ENCODE peak calls at places on chromosomes 13 and 19, in seven cellular contexts. One of them, this sample, is unnamed.

GRCh38 chr19:40502647-40503046 is 35.8 kb downstream of the SPTBN4 start:
- DNase-seq in astrocyte of the spinal cord: no peak
- DNase-seq in left cardiac atrium: no peak
- DNase-seq in amniotic epithelial cell: no peak
- DNase-seq in CD4-positive, alpha-beta memory T cell: no peak
- DNase-seq in stimulated activated CD4-positive, alpha-beta T cell treated with anti-CD3 and anti-CD28 coated beads, Interleukin-1b, Interleukin-23, amount 100 ng/mL, for 24 hours: no peak
- DNase-seq in activated T-helper 1 cell treated with anti-CD3 and anti-CD28 coated beads, Interleukin-2, amount 50 U/mL, for 16 hours: no peak
- DNase-seq in this sample: no peak

GRCh38 chr13:95411641-95412040 is 110.4 kb upstream of the ABCC4 start:
- DNase-seq in amniotic epithelial cell: peak; percentile 87
- DNase-seq in astrocyte of the spinal cord: peak; percentile 3
- DNase-seq in stimulated activated CD4-positive, alpha-beta T cell treated with anti-CD3 and anti-CD28 coated beads, Interleukin-1b, Interleukin-23, amount 100 ng/mL, for 24 hours: no peak
- DNase-seq in left cardiac atrium: no peak
- DNase-seq in CD4-positive, alpha-beta memory T cell: no peak
- DNase-seq in activated T-helper 1 cell treated with anti-CD3 and anti-CD28 coated beads, Interleukin-2, amount 50 U/mL, for 16 hours: no peak
- DNase-seq in this sample: no peak

GRCh38 chr19:16886305-16886880 is 2.4 kb upstream of the F2RL3 start:
- DNase-seq in astrocyte of the spinal cord: no peak
- DNase-seq in stimulated activated CD4-positive, alpha-beta T cell treated with anti-CD3 and anti-CD28 coated beads, Interleukin-1b, Interleukin-23, amount 100 ng/mL, for 24 hours: no peak
- DNase-seq in activated T-helper 1 cell treated with anti-CD3 and anti-CD28 coated beads, Interleukin-2, amount 50 U/mL, for 16 hours: no peak
- DNase-seq in left cardiac atrium: peak; percentile 86
- DNase-seq in amniotic epithelial cell: peak; percentile 73
- DNase-seq in CD4-positive, alpha-beta memory T cell: no peak
- DNase-seq in this sample: no peak

GRCh38 chr13:79692846-79693245 is 211.9 kb downstream of the NDFIP2 start:
- DNase-seq in astrocyte of the spinal cord: no peak
- DNase-seq in left cardiac atrium: no peak
- DNase-seq in activated T-helper 1 cell treated with anti-CD3 and anti-CD28 coated beads, Interleukin-2, amount 50 U/mL, for 16 hours: no peak
- DNase-seq in amniotic epithelial cell: no peak
- DNase-seq in CD4-positive, alpha-beta memory T cell: no peak
- DNase-seq in stimulated activated CD4-positive, alpha-beta T cell treated with anti-CD3 and anti-CD28 coated beads, Interleukin-1b, Interleukin-23, amount 100 ng/mL, for 24 hours: no peak
- DNase-seq in this sample: no peak

GRCh38 chr19:6677924-6678689 is 8.1 kb upstream of the TNFSF14 start:
- DNase-seq in CD4-positive, alpha-beta memory T cell: peak; percentile 32
- DNase-seq in astrocyte of the spinal cord: no peak
- DNase-seq in stimulated activated CD4-positive, alpha-beta T cell treated with anti-CD3 and anti-CD28 coated beads, Interleukin-1b, Interleukin-23, amount 100 ng/mL, for 24 hours: no peak
- DNase-seq in activated T-helper 1 cell treated with anti-CD3 and anti-CD28 coated beads, Interleukin-2, amount 50 U/mL, for 16 hours: peak; percentile 42
- DNase-seq in left cardiac atrium: no peak
- DNase-seq in amniotic epithelial cell: peak; percentile 37
- DNase-seq in this sample: peak; percentile 39

GRCh38 chr19:29596885-29597525 is 9.1 kb upstream of the POP4 start:
- DNase-seq in amniotic epithelial cell: no peak
- DNase-seq in CD4-positive, alpha-beta memory T cell: no peak
- DNase-seq in astrocyte of the spinal cord: peak; percentile 6
- DNase-seq in stimulated activated CD4-positive, alpha-beta T cell treated with anti-CD3 and anti-CD28 coated beads, Interleukin-1b, Interleukin-23, amount 100 ng/mL, for 24 hours: no peak
- DNase-seq in left cardiac atrium: no peak
- DNase-seq in activated T-helper 1 cell treated with anti-CD3 and anti-CD28 coated beads, Interleukin-2, amount 50 U/mL, for 16 hours: no peak
- DNase-seq in this sample: no peak

GRCh38 chr19:11499327-11499726 is 6.3 kb downstream of the ZNF653 start:
- DNase-seq in astrocyte of the spinal cord: no peak
- DNase-seq in CD4-positive, alpha-beta memory T cell: no peak
- DNase-seq in stimulated activated CD4-positive, alpha-beta T cell treated with anti-CD3 and anti-CD28 coated beads, Interleukin-1b, Interleukin-23, amount 100 ng/mL, for 24 hours: no peak
- DNase-seq in activated T-helper 1 cell treated with anti-CD3 and anti-CD28 coated beads, Interleukin-2, amount 50 U/mL, for 16 hours: no peak
- DNase-seq in amniotic epithelial cell: no peak
- DNase-seq in left cardiac atrium: no peak
- DNase-seq in this sample: no peak

GRCh38 chr13:41496420-41497234 is 39.3 kb downstream of the RGCC start:
- DNase-seq in left cardiac atrium: no peak
- DNase-seq in amniotic epithelial cell: peak; percentile 63
- DNase-seq in stimulated activated CD4-positive, alpha-beta T cell treated with anti-CD3 and anti-CD28 coated beads, Interleukin-1b, Interleukin-23, amount 100 ng/mL, for 24 hours: no peak
- DNase-seq in CD4-positive, alpha-beta memory T cell: no peak
- DNase-seq in astrocyte of the spinal cord: peak; percentile 45
- DNase-seq in activated T-helper 1 cell treated with anti-CD3 and anti-CD28 coated beads, Interleukin-2, amount 50 U/mL, for 16 hours: no peak
- DNase-seq in this sample: no peak

GRCh38 chr13:111095911-111096501 is 19.1 kb upstream of the ARHGEF7 start:
- DNase-seq in activated T-helper 1 cell treated with anti-CD3 and anti-CD28 coated beads, Interleukin-2, amount 50 U/mL, for 16 hours: no peak
- DNase-seq in stimulated activated CD4-positive, alpha-beta T cell treated with anti-CD3 and anti-CD28 coated beads, Interleukin-1b, Interleukin-23, amount 100 ng/mL, for 24 hours: no peak
- DNase-seq in CD4-positive, alpha-beta memory T cell: no peak
- DNase-seq in amniotic epithelial cell: no peak
- DNase-seq in left cardiac atrium: no peak
- DNase-seq in astrocyte of the spinal cord: no peak
- DNase-seq in this sample: no peak

GRCh38 chr13:18943721-18944391 is 237.8 kb downstream of the TUBA3C start:
- DNase-seq in astrocyte of the spinal cord: no peak
- DNase-seq in CD4-positive, alpha-beta memory T cell: no peak
- DNase-seq in activated T-helper 1 cell treated with anti-CD3 and anti-CD28 coated beads, Interleukin-2, amount 50 U/mL, for 16 hours: no peak
- DNase-seq in left cardiac atrium: no peak
- DNase-seq in amniotic epithelial cell: no peak
- DNase-seq in stimulated activated CD4-positive, alpha-beta T cell treated with anti-CD3 and anti-CD28 coated beads, Interleukin-1b, Interleukin-23, amount 100 ng/mL, for 24 hours: no peak
- DNase-seq in this sample: no peak

GRCh38 chr19:45045671-45046353 is 7.0 kb downstream of the CLASRP start:
- DNase-seq in stimulated activated CD4-positive, alpha-beta T cell treated with anti-CD3 and anti-CD28 coated beads, Interleukin-1b, Interleukin-23, amount 100 ng/mL, for 24 hours: no peak
- DNase-seq in amniotic epithelial cell: no peak
- DNase-seq in activated T-helper 1 cell treated with anti-CD3 and anti-CD28 coated beads, Interleukin-2, amount 50 U/mL, for 16 hours: no peak
- DNase-seq in CD4-positive, alpha-beta memory T cell: no peak
- DNase-seq in left cardiac atrium: no peak
- DNase-seq in astrocyte of the spinal cord: no peak
- DNase-seq in this sample: no peak

GRCh38 chr13:101512650-101513049 is 60.2 kb downstream of the ITGBL1 start:
- DNase-seq in stimulated activated CD4-positive, alpha-beta T cell treated with anti-CD3 and anti-CD28 coated beads, Interleukin-1b, Interleukin-23, amount 100 ng/mL, for 24 hours: no peak
- DNase-seq in left cardiac atrium: no peak
- DNase-seq in activated T-helper 1 cell treated with anti-CD3 and anti-CD28 coated beads, Interleukin-2, amount 50 U/mL, for 16 hours: no peak
- DNase-seq in CD4-positive, alpha-beta memory T cell: no peak
- DNase-seq in amniotic epithelial cell: peak; percentile 95
- DNase-seq in astrocyte of the spinal cord: peak; percentile 86
- DNase-seq in this sample: no peak

GRCh38 chr19:42140125-42140754 is 8.0 kb upstream of the POU2F2 start:
- DNase-seq in stimulated activated CD4-positive, alpha-beta T cell treated with anti-CD3 and anti-CD28 coated beads, Interleukin-1b, Interleukin-23, amount 100 ng/mL, for 24 hours: no peak
- DNase-seq in amniotic epithelial cell: peak; percentile 58
- DNase-seq in CD4-positive, alpha-beta memory T cell: no peak
- DNase-seq in activated T-helper 1 cell treated with anti-CD3 and anti-CD28 coated beads, Interleukin-2, amount 50 U/mL, for 16 hours: no peak
- DNase-seq in astrocyte of the spinal cord: peak; percentile 73
- DNase-seq in left cardiac atrium: peak; percentile 66
- DNase-seq in this sample: no peak

GRCh38 chr13:101305981-101306411 is 110.3 kb downstream of the NALCN start:
- DNase-seq in amniotic epithelial cell: no peak
- DNase-seq in astrocyte of the spinal cord: no peak
- DNase-seq in activated T-helper 1 cell treated with anti-CD3 and anti-CD28 coated beads, Interleukin-2, amount 50 U/mL, for 16 hours: no peak
- DNase-seq in CD4-positive, alpha-beta memory T cell: no peak
- DNase-seq in left cardiac atrium: no peak
- DNase-seq in stimulated activated CD4-positive, alpha-beta T cell treated with anti-CD3 and anti-CD28 coated beads, Interleukin-1b, Interleukin-23, amount 100 ng/mL, for 24 hours: no peak
- DNase-seq in this sample: no peak

GRCh38 chr19:21483589-21484170 is 21.7 kb upstream of the ZNF429 start:
- DNase-seq in CD4-positive, alpha-beta memory T cell: peak; percentile 32
- DNase-seq in amniotic epithelial cell: no peak
- DNase-seq in left cardiac atrium: peak; percentile 52
- DNase-seq in stimulated activated CD4-positive, alpha-beta T cell treated with anti-CD3 and anti-CD28 coated beads, Interleukin-1b, Interleukin-23, amount 100 ng/mL, for 24 hours: peak; percentile 47
- DNase-seq in activated T-helper 1 cell treated with anti-CD3 and anti-CD28 coated beads, Interleukin-2, amount 50 U/mL, for 16 hours: peak; percentile 31
- DNase-seq in astrocyte of the spinal cord: no peak
- DNase-seq in this sample: peak; percentile 37

GRCh38 chr13:112774829-112775565 is 85.2 kb downstream of the ATP11A start:
- DNase-seq in amniotic epithelial cell: no peak
- DNase-seq in activated T-helper 1 cell treated with anti-CD3 and anti-CD28 coated beads, Interleukin-2, amount 50 U/mL, for 16 hours: no peak
- DNase-seq in CD4-positive, alpha-beta memory T cell: no peak
- DNase-seq in stimulated activated CD4-positive, alpha-beta T cell treated with anti-CD3 and anti-CD28 coated beads, Interleukin-1b, Interleukin-23, amount 100 ng/mL, for 24 hours: no peak
- DNase-seq in left cardiac atrium: no peak
- DNase-seq in astrocyte of the spinal cord: no peak
- DNase-seq in this sample: no peak

GRCh38 chr19:57830071-57830602 is at the start of gene ZNF587B:
- DNase-seq in left cardiac atrium: peak; percentile 77
- DNase-seq in amniotic epithelial cell: peak; percentile 85
- DNase-seq in stimulated activated CD4-positive, alpha-beta T cell treated with anti-CD3 and anti-CD28 coated beads, Interleukin-1b, Interleukin-23, amount 100 ng/mL, for 24 hours: no peak
- DNase-seq in astrocyte of the spinal cord: peak; percentile 77
- DNase-seq in CD4-positive, alpha-beta memory T cell: peak; percentile 19
- DNase-seq in activated T-helper 1 cell treated with anti-CD3 and anti-CD28 coated beads, Interleukin-2, amount 50 U/mL, for 16 hours: peak; percentile 11
- DNase-seq in this sample: no peak

GRCh38 chr13:74966814-74967213 is 515.2 kb downstream of the TBC1D4 start:
- DNase-seq in astrocyte of the spinal cord: peak; percentile 38
- DNase-seq in stimulated activated CD4-positive, alpha-beta T cell treated with anti-CD3 and anti-CD28 coated beads, Interleukin-1b, Interleukin-23, amount 100 ng/mL, for 24 hours: no peak
- DNase-seq in left cardiac atrium: no peak
- DNase-seq in activated T-helper 1 cell treated with anti-CD3 and anti-CD28 coated beads, Interleukin-2, amount 50 U/mL, for 16 hours: no peak
- DNase-seq in amniotic epithelial cell: peak; percentile 30
- DNase-seq in CD4-positive, alpha-beta memory T cell: no peak
- DNase-seq in this sample: no peak

GRCh38 chr19:19866599-19867248 is 1.0 kb downstream of the ZNF253 start:
- DNase-seq in astrocyte of the spinal cord: no peak
- DNase-seq in stimulated activated CD4-positive, alpha-beta T cell treated with anti-CD3 and anti-CD28 coated beads, Interleukin-1b, Interleukin-23, amount 100 ng/mL, for 24 hours: peak; percentile 6
- DNase-seq in activated T-helper 1 cell treated with anti-CD3 and anti-CD28 coated beads, Interleukin-2, amount 50 U/mL, for 16 hours: peak; percentile 14
- DNase-seq in left cardiac atrium: peak; percentile 45
- DNase-seq in amniotic epithelial cell: peak; percentile 8
- DNase-seq in CD4-positive, alpha-beta memory T cell: peak; percentile 50
- DNase-seq in this sample: peak; percentile 45

GRCh38 chr13:81791636-81792035 is 1450.7 kb upstream of the SPRY2 start:
- DNase-seq in amniotic epithelial cell: no peak
- DNase-seq in activated T-helper 1 cell treated with anti-CD3 and anti-CD28 coated beads, Interleukin-2, amount 50 U/mL, for 16 hours: no peak
- DNase-seq in stimulated activated CD4-positive, alpha-beta T cell treated with anti-CD3 and anti-CD28 coated beads, Interleukin-1b, Interleukin-23, amount 100 ng/mL, for 24 hours: no peak
- DNase-seq in left cardiac atrium: no peak
- DNase-seq in CD4-positive, alpha-beta memory T cell: no peak
- DNase-seq in astrocyte of the spinal cord: no peak
- DNase-seq in this sample: no peak